ENCODE peak calls at places on chromosomes 6 and 20, in nine cellular contexts. X is left colon; Y is WTC11; C is NCI-H748 treated with DMSO at 0.1 percent for 48 hours; T is naive thymus-derived CD8-positive, alpha-beta T cell; Z is mesenteric fat pad; G is nephron progenitor cell; R is T-helper 2 cell; V is cardiac muscle cell. U is an unnamed sample.

GRCh38 chr6:3918474-3918873 is 69.3 kb downstream of the FAM50B start:
- DNase-seq in X (no peak), Y (no peak), C (peak), T (no peak), Z (no peak), G (no peak), R (no peak), V (no peak), U (no peak)

GRCh38 chr6:133553652-133554051 is 312.5 kb downstream of the EYA4 start:
- DNase-seq in X (no peak), Y (peak), C (peak), T (no peak), Z (no peak), G (peak), R (no peak), V (peak), U (no peak)

GRCh38 chr20:17854307-17854903 is 114.2 kb downstream of the SNX5 start:
- DNase-seq in X (peak), Y (peak), C (no peak), T (no peak), Z (no peak), G (peak), R (no peak), V (peak), U (no peak)

GRCh38 chr6:7542878-7543394 is 1.5 kb downstream of the DSP start:
- DNase-seq in X (peak), Y (peak), C (peak), T (no peak), Z (no peak), G (peak), R (no peak), V (peak), U (no peak)

GRCh38 chr6:132199343-132199742 is 201.9 kb downstream of the MOXD1 start:
- DNase-seq in X (no peak), Y (no peak), C (no peak), T (no peak), Z (no peak), G (no peak), R (no peak), V (peak), U (no peak)

GRCh38 chr20:61963885-61964674 is 101.6 kb downstream of the TAF4 start:
- DNase-seq in X (no peak), Y (no peak), C (no peak), T (no peak), Z (peak), G (no peak), R (no peak), V (no peak), U (no peak)

GRCh38 chr20:24743641-24744040 is 205.4 kb upstream of the CST7 start:
- DNase-seq in X (no peak), Y (no peak), C (no peak), T (no peak), Z (no peak), G (no peak), R (no peak), V (no peak), U (no peak)

GRCh38 chr6:3272911-3273547 is 14.3 kb downstream of the PSMG4 start:
- DNase-seq in X (no peak), Y (no peak), C (no peak), T (no peak), Z (no peak), G (no peak), R (no peak), V (no peak), U (no peak)

GRCh38 chr20:37518606-37519507 is 2.2 kb upstream of the NNAT start:
- DNase-seq in X (peak), Y (no peak), C (no peak), T (no peak), Z (peak), G (peak), R (no peak), V (no peak), U (no peak)

GRCh38 chr6:130788954-130789353 is 38.3 kb upstream of the SMLR1 start:
- DNase-seq in X (no peak), Y (no peak), C (no peak), T (no peak), Z (no peak), G (no peak), R (no peak), V (no peak), U (no peak)

GRCh38 chr20:49395183-49395582 is 87.3 kb downstream of the KCNB1 start:
- DNase-seq in X (peak), Y (no peak), C (no peak), T (no peak), Z (no peak), G (no peak), R (no peak), V (no peak), U (no peak)

GRCh38 chr20:48626226-48626937 is 201.4 kb downstream of the PREX1 start:
- DNase-seq in X (no peak), Y (no peak), C (no peak), T (no peak), Z (no peak), G (no peak), R (no peak), V (peak), U (no peak)

GRCh38 chr6:145148392-145149175 is 586.7 kb downstream of the EPM2A start:
- DNase-seq in X (no peak), Y (no peak), C (no peak), T (no peak), Z (no peak), G (no peak), R (no peak), V (peak), U (no peak)